ENCODE peak calls at places on chromosomes 4 and X, in four cellular contexts. One of them, this sample, is unnamed.

GRCh38 chrX:148609766-148610698 is 109.6 kb downstream of the AFF2 start:
- DNase-seq in H7: peak
- DNase-seq in HL-60: peak
- DNase-seq in stomach: no peak
- DNase-seq in this sample: no peak

GRCh38 chr4:182143086-182143821 is 99.9 kb upstream of the TENM3 start:
- DNase-seq in HL-60: no peak
- DNase-seq in stomach: no peak
- DNase-seq in H7: peak
- DNase-seq in this sample: no peak

GRCh38 chr4:152939655-152940054 is 3.5 kb downstream of the FHDC1 start:
- DNase-seq in stomach: no peak
- DNase-seq in HL-60: no peak
- DNase-seq in H7: peak
- DNase-seq in this sample: no peak

GRCh38 chrX:135484636-135485289 is 35.7 kb upstream of the INTS6L start:
- DNase-seq in HL-60: no peak
- DNase-seq in stomach: no peak
- DNase-seq in H7: peak
- DNase-seq in this sample: peak

GRCh38 chrX:141341341-141341740 is 99.0 kb upstream of the SPANXC start:
- DNase-seq in stomach: no peak
- DNase-seq in H7: no peak
- DNase-seq in HL-60: no peak
- DNase-seq in this sample: peak

GRCh38 chr4:25861422-25861926 is 1.3 kb downstream of the SEL1L3 start:
- DNase-seq in H7: no peak
- DNase-seq in stomach: no peak
- DNase-seq in HL-60: no peak
- DNase-seq in this sample: peak

GRCh38 chr4:23805381-23805780 is 84.5 kb downstream of the PPARGC1A start:
- DNase-seq in stomach: no peak
- DNase-seq in HL-60: no peak
- DNase-seq in H7: no peak
- DNase-seq in this sample: peak

GRCh38 chr4:34309356-34309900 is 1934.9 kb downstream of the ARAP2 start:
- DNase-seq in H7: no peak
- DNase-seq in stomach: no peak
- DNase-seq in HL-60: no peak
- DNase-seq in this sample: peak

GRCh38 chrX:46588263-46588662 is 14.7 kb downstream of the CHST7 start:
- DNase-seq in HL-60: no peak
- DNase-seq in H7: no peak
- DNase-seq in stomach: no peak
- DNase-seq in this sample: peak

GRCh38 chr4:140372607-140373327 is 679 bp upstream of the SCOC start:
- DNase-seq in HL-60: peak
- DNase-seq in H7: peak
- DNase-seq in stomach: no peak
- DNase-seq in this sample: peak

GRCh38 chrX:136866337-136867095 is 14.0 kb downstream of the RBMX start:
- DNase-seq in H7: no peak
- DNase-seq in stomach: no peak
- DNase-seq in HL-60: no peak
- DNase-seq in this sample: no peak

GRCh38 chr4:6932475-6932874 is 22.8 kb downstream of the TBC1D14 start:
- DNase-seq in H7: no peak
- DNase-seq in stomach: no peak
- DNase-seq in HL-60: no peak
- DNase-seq in this sample: no peak

GRCh38 chrX:65685112-65685511 is 17.7 kb downstream of the MSN start:
- DNase-seq in H7: no peak
- DNase-seq in HL-60: no peak
- DNase-seq in stomach: no peak
- DNase-seq in this sample: no peak

GRCh38 chr4:122663814-122664610 is 43.1 kb upstream of the IL21 start:
- DNase-seq in stomach: no peak
- DNase-seq in HL-60: no peak
- DNase-seq in H7: no peak
- DNase-seq in this sample: no peak

GRCh38 chr4:44017422-44017739 is 431.2 kb downstream of the KCTD8 start:
- DNase-seq in H7: no peak
- DNase-seq in HL-60: no peak
- DNase-seq in stomach: no peak
- DNase-seq in this sample: no peak

GRCh38 chr4:116018831-116019230 is 905.4 kb upstream of the NDST4 start:
- DNase-seq in HL-60: no peak
- DNase-seq in stomach: no peak
- DNase-seq in H7: no peak
- DNase-seq in this sample: no peak

GRCh38 chr4:8229341-8229975 is 30.4 kb downstream of the SH3TC1 start:
- DNase-seq in stomach: no peak
- DNase-seq in H7: no peak
- DNase-seq in HL-60: no peak
- DNase-seq in this sample: no peak

GRCh38 chrX:111041018-111041462 is 55.0 kb upstream of the PAK3 start:
- DNase-seq in HL-60: peak
- DNase-seq in stomach: no peak
- DNase-seq in H7: no peak
- DNase-seq in this sample: peak

GRCh38 chr4:133320576-133321170 is 171.6 kb downstream of the PCDH10 start:
- DNase-seq in stomach: no peak
- DNase-seq in H7: peak
- DNase-seq in HL-60: no peak
- DNase-seq in this sample: peak

GRCh38 chr4:182881928-182882327 is 35.3 kb downstream of the DCTD start:
- DNase-seq in stomach: peak
- DNase-seq in HL-60: no peak
- DNase-seq in H7: no peak
- DNase-seq in this sample: no peak

GRCh38 chr4:15513545-15513944 is 43.9 kb downstream of the CC2D2A start:
- DNase-seq in stomach: no peak
- DNase-seq in H7: no peak
- DNase-seq in HL-60: no peak
- DNase-seq in this sample: no peak

GRCh38 chr4:15516494-15516893 is 46.8 kb downstream of the CC2D2A start:
- DNase-seq in stomach: no peak
- DNase-seq in HL-60: no peak
- DNase-seq in H7: no peak
- DNase-seq in this sample: no peak

GRCh38 chr4:15515106-15515505 is 45.4 kb downstream of the CC2D2A start:
- DNase-seq in stomach: no peak
- DNase-seq in HL-60: no peak
- DNase-seq in H7: no peak
- DNase-seq in this sample: no peak
- H3K4me3 ChIP-seq in stomach: no peak
- H3K4me3 ChIP-seq in HL-60: no peak
- H3K4me3 ChIP-seq in H7: no peak
- H3K4me3 ChIP-seq in this sample: no peak

GRCh38 chr4:40196260-40196659 is 571 bp upstream of the RHOH start:
- DNase-seq in stomach: no peak
- DNase-seq in HL-60: no peak
- DNase-seq in H7: no peak
- DNase-seq in this sample: no peak
- H3K4me3 ChIP-seq in stomach: no peak
- H3K4me3 ChIP-seq in HL-60: no peak
- H3K4me3 ChIP-seq in H7: no peak
- H3K4me3 ChIP-seq in this sample: no peak

GRCh38 chrX:51896626-51897025 is 3.2 kb downstream of the MAGED1 start:
- DNase-seq in stomach: no peak
- DNase-seq in HL-60: no peak
- DNase-seq in H7: no peak
- DNase-seq in this sample: no peak

GRCh38 chrX:51893931-51894696 is 691 bp downstream of the MAGED1 start:
- DNase-seq in H7: peak
- DNase-seq in HL-60: no peak
- DNase-seq in stomach: no peak
- DNase-seq in this sample: no peak

GRCh38 chrX:51891821-51892551 is 1.4 kb upstream of the MAGED1 start:
- DNase-seq in H7: no peak
- DNase-seq in HL-60: peak
- DNase-seq in stomach: no peak
- DNase-seq in this sample: peak

GRCh38 chrX:51892921-51893745 is at the start of gene MAGED1:
- DNase-seq in H7: peak
- DNase-seq in stomach: peak
- DNase-seq in HL-60: no peak
- DNase-seq in this sample: peak

GRCh38 chrX:51894697-51895336 is 1.4 kb downstream of the MAGED1 start:
- DNase-seq in H7: peak
- DNase-seq in stomach: no peak
- DNase-seq in HL-60: no peak
- DNase-seq in this sample: peak
- H3K4me3 ChIP-seq in H7: peak
- H3K4me3 ChIP-seq in stomach: peak
- H3K4me3 ChIP-seq in HL-60: no peak
- H3K4me3 ChIP-seq in this sample: peak

GRCh38 chrX:108443065-108443464 is 3.4 kb downstream of the COL4A5 start:
- DNase-seq in HL-60: no peak
- DNase-seq in H7: no peak
- DNase-seq in stomach: no peak
- DNase-seq in this sample: peak

GRCh38 chrX:108437789-108438623 is at the start of gene COL4A6:
- DNase-seq in stomach: no peak
- DNase-seq in HL-60: no peak
- DNase-seq in H7: peak
- DNase-seq in this sample: no peak

GRCh38 chrX:108439961-108440696 is 491 bp downstream of the COL4A5 start:
- DNase-seq in H7: peak
- DNase-seq in stomach: no peak
- DNase-seq in HL-60: no peak
- DNase-seq in this sample: no peak

GRCh38 chrX:108437354-108437753 is 868 bp downstream of the COL4A6 start:
- DNase-seq in stomach: no peak
- DNase-seq in H7: no peak
- DNase-seq in HL-60: no peak
- DNase-seq in this sample: no peak

DNA sequence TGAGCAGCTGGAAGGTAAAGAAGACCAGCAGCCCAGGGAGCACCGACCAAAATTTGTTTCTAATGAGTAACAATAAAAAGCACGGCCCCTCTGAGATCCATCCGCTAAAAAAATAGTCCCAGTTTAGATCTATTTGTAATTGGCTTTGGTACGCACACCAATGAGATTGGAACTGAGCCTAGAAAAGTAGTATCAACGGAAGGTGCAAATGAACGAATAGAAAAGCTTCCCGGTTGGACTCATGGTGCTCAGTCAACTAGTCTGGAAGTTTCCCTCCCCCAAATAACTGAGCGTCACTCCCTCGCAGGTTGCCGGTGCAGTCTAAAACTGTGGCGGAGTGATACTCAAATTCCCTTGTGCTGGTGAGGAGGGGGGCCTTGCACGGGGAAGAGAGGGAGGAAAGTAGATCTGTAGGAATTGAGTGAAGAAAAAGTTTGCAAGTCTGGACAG is at the start of gene COL4A5:
- DNase-seq in stomach: peak
- DNase-seq in H7: peak
- DNase-seq in HL-60: peak
- DNase-seq in this sample: peak
- H3K4me3 ChIP-seq in stomach: peak
- H3K4me3 ChIP-seq in H7: peak
- H3K4me3 ChIP-seq in HL-60: peak
- H3K4me3 ChIP-seq in this sample: peak

DNA sequence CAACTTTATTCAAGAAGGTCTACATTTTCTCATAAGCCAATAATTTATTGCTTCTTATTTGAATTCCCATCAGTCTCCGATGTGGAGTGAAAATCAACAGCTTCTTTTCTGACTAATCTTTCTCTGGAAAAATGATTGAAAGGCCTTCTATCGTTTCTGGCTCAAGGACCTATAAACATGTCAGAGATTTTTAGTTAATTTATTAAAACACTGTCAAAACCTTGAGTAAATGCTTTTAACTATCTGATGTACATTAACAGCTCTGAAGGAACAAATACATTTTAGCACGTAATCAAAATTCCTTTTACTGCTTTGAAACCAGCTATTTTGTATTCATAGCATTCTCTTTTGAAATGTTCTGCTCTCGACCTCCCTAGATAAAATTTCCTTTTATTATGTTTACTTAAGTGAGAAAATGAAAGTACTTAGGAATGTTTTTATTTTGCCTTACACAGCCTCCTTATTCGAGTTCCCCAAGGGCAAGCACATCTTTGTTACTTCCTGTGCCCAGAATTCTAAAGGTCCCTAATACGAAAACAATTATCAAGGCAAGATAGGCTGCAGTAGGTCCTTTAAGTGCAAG is 3.2 kb upstream of the ZFX start:
- DNase-seq in H7: no peak
- DNase-seq in stomach: no peak
- DNase-seq in HL-60: no peak
- DNase-seq in this sample: peak
- H3K4me3 ChIP-seq in H7: no peak
- H3K4me3 ChIP-seq in stomach: no peak
- H3K4me3 ChIP-seq in HL-60: no peak
- H3K4me3 ChIP-seq in this sample: no peak

GRCh38 chr4:165929662-165930061 is 56.6 kb downstream of the TLL1 start:
- DNase-seq in H7: no peak
- DNase-seq in stomach: no peak
- DNase-seq in HL-60: no peak
- DNase-seq in this sample: no peak

GRCh38 chr4:165927815-165928214 is 54.8 kb downstream of the TLL1 start:
- DNase-seq in HL-60: no peak
- DNase-seq in H7: no peak
- DNase-seq in stomach: no peak
- DNase-seq in this sample: no peak

GRCh38 chr4:165927366-165927765 is 54.3 kb downstream of the TLL1 start:
- DNase-seq in HL-60: no peak
- DNase-seq in stomach: no peak
- DNase-seq in H7: no peak
- DNase-seq in this sample: no peak

GRCh38 chr4:165928601-165929000 is 55.6 kb downstream of the TLL1 start:
- DNase-seq in HL-60: no peak
- DNase-seq in stomach: no peak
- DNase-seq in H7: no peak
- DNase-seq in this sample: no peak

DNA sequence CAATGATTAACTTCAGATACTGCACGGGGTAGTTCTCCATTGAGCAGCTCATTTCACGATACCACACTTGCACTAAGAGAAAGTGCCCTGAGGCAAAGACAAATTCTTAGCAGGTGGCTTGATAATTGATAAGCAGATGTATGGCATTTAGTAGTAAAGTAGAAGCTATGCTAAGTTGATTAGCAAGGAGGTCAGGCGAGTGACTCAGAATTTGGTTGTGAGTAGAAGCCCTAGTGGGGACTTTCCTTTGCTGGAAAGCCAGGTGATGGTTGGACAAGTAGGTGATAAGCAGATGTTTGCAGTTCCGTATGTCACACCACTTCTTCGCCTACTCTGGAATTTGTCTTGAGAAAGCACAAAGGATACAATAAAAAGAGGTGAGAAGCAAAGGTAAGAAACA is 58.7 kb downstream of the TLL1 start:
- DNase-seq in stomach: no peak
- DNase-seq in H7: no peak
- DNase-seq in HL-60: no peak
- DNase-seq in this sample: no peak
- H3K4me3 ChIP-seq in stomach: no peak
- H3K4me3 ChIP-seq in H7: no peak
- H3K4me3 ChIP-seq in HL-60: no peak
- H3K4me3 ChIP-seq in this sample: no peak

This sample was measured in fibroblast of villous mesenchyme.